ENCODE peak calls at places on chromosome 12, in eight cellular contexts. One of them, this sample, is unnamed.

GRCh38 chr12:104109446-104110271 is 28.4 kb downstream of the NFYB start:
- DNase-seq in stomach: no peak
- DNase-seq in HFF-Myc: no peak
- DNase-seq in CD8-positive, alpha-beta T cell: no peak
- DNase-seq in NCI-H774: no peak
- DNase-seq in nephron progenitor cell: no peak
- DNase-seq in mucosa of descending colon: no peak
- DNase-seq in foreskin fibroblast: no peak
- DNase-seq in this sample: no peak

GRCh38 chr12:182381-182883 is 31.5 kb downstream of the SLC6A12 start:
- DNase-seq in mucosa of descending colon: no peak
- DNase-seq in NCI-H774: no peak
- DNase-seq in foreskin fibroblast: peak
- DNase-seq in stomach: no peak
- DNase-seq in CD8-positive, alpha-beta T cell: no peak
- DNase-seq in nephron progenitor cell: no peak
- DNase-seq in HFF-Myc: peak
- DNase-seq in this sample: no peak

GRCh38 chr12:125614058-125614457 is 548.8 kb downstream of the AACS start:
- DNase-seq in stomach: no peak
- DNase-seq in CD8-positive, alpha-beta T cell: no peak
- DNase-seq in nephron progenitor cell: no peak
- DNase-seq in HFF-Myc: no peak
- DNase-seq in mucosa of descending colon: no peak
- DNase-seq in NCI-H774: no peak
- DNase-seq in foreskin fibroblast: no peak
- DNase-seq in this sample: no peak

GRCh38 chr12:27975222-27976136 is 2.9 kb upstream of the PTHLH start:
- DNase-seq in CD8-positive, alpha-beta T cell: no peak
- DNase-seq in NCI-H774: no peak
- DNase-seq in HFF-Myc: no peak
- DNase-seq in nephron progenitor cell: peak
- DNase-seq in stomach: no peak
- DNase-seq in foreskin fibroblast: peak
- DNase-seq in mucosa of descending colon: peak
- DNase-seq in this sample: no peak

GRCh38 chr12:132535046-132535445 is 45.1 kb downstream of the FBRSL1 start:
- DNase-seq in CD8-positive, alpha-beta T cell: no peak
- DNase-seq in nephron progenitor cell: no peak
- DNase-seq in HFF-Myc: no peak
- DNase-seq in stomach: no peak
- DNase-seq in mucosa of descending colon: no peak
- DNase-seq in NCI-H774: no peak
- DNase-seq in foreskin fibroblast: no peak
- DNase-seq in this sample: no peak

GRCh38 chr12:119744900-119745606 is 77.1 kb downstream of the PRKAB1 start:
- DNase-seq in stomach: no peak
- DNase-seq in NCI-H774: no peak
- DNase-seq in HFF-Myc: no peak
- DNase-seq in mucosa of descending colon: no peak
- DNase-seq in CD8-positive, alpha-beta T cell: no peak
- DNase-seq in nephron progenitor cell: no peak
- DNase-seq in foreskin fibroblast: no peak
- DNase-seq in this sample: no peak

GRCh38 chr12:2495452-2496112 is 299.2 kb upstream of the FKBP4 start:
- DNase-seq in HFF-Myc: no peak
- DNase-seq in nephron progenitor cell: no peak
- DNase-seq in foreskin fibroblast: no peak
- DNase-seq in NCI-H774: no peak
- DNase-seq in stomach: no peak
- DNase-seq in CD8-positive, alpha-beta T cell: no peak
- DNase-seq in mucosa of descending colon: no peak
- DNase-seq in this sample: no peak

GRCh38 chr12:12467701-12468218 is 94.9 kb downstream of the DUSP16 start:
- DNase-seq in foreskin fibroblast: no peak
- DNase-seq in NCI-H774: no peak
- DNase-seq in CD8-positive, alpha-beta T cell: no peak
- DNase-seq in stomach: no peak
- DNase-seq in mucosa of descending colon: peak
- DNase-seq in HFF-Myc: no peak
- DNase-seq in nephron progenitor cell: no peak
- DNase-seq in this sample: no peak

GRCh38 chr12:108091351-108091750 is 37.7 kb upstream of the WSCD2 start:
- DNase-seq in mucosa of descending colon: no peak
- DNase-seq in NCI-H774: no peak
- DNase-seq in foreskin fibroblast: no peak
- DNase-seq in nephron progenitor cell: no peak
- DNase-seq in HFF-Myc: no peak
- DNase-seq in CD8-positive, alpha-beta T cell: no peak
- DNase-seq in stomach: no peak
- DNase-seq in this sample: no peak

GRCh38 chr12:43858096-43858495 is 22.2 kb downstream of the TMEM117 start:
- DNase-seq in stomach: no peak
- DNase-seq in foreskin fibroblast: no peak
- DNase-seq in HFF-Myc: no peak
- DNase-seq in CD8-positive, alpha-beta T cell: no peak
- DNase-seq in NCI-H774: no peak
- DNase-seq in nephron progenitor cell: no peak
- DNase-seq in mucosa of descending colon: no peak
- DNase-seq in this sample: no peak

GRCh38 chr12:66197413-66198055 is 8.5 kb downstream of the IRAK3 start:
- DNase-seq in mucosa of descending colon: no peak
- DNase-seq in foreskin fibroblast: peak
- DNase-seq in HFF-Myc: no peak
- DNase-seq in nephron progenitor cell: no peak
- DNase-seq in stomach: no peak
- DNase-seq in NCI-H774: no peak
- DNase-seq in CD8-positive, alpha-beta T cell: no peak
- DNase-seq in this sample: no peak

GRCh38 chr12:90741611-90742010 is 213.4 kb downstream of the CCER1 start:
- DNase-seq in HFF-Myc: no peak
- DNase-seq in nephron progenitor cell: no peak
- DNase-seq in foreskin fibroblast: peak
- DNase-seq in CD8-positive, alpha-beta T cell: no peak
- DNase-seq in NCI-H774: no peak
- DNase-seq in stomach: no peak
- DNase-seq in mucosa of descending colon: no peak
- DNase-seq in this sample: no peak

GRCh38 chr12:116432321-116432750 is 126.8 kb upstream of the MAP1LC3B2 start:
- DNase-seq in mucosa of descending colon: no peak
- DNase-seq in NCI-H774: no peak
- DNase-seq in stomach: no peak
- DNase-seq in nephron progenitor cell: no peak
- DNase-seq in foreskin fibroblast: peak
- DNase-seq in HFF-Myc: peak
- DNase-seq in CD8-positive, alpha-beta T cell: no peak
- DNase-seq in this sample: no peak

GRCh38 chr12:117629454-117629853 is 268.0 kb upstream of the NOS1 start:
- DNase-seq in HFF-Myc: no peak
- DNase-seq in foreskin fibroblast: no peak
- DNase-seq in stomach: no peak
- DNase-seq in NCI-H774: no peak
- DNase-seq in nephron progenitor cell: no peak
- DNase-seq in CD8-positive, alpha-beta T cell: no peak
- DNase-seq in mucosa of descending colon: no peak
- DNase-seq in this sample: no peak

GRCh38 chr12:47438175-47438574 is 267.7 kb downstream of the RPAP3 start:
- DNase-seq in NCI-H774: no peak
- DNase-seq in mucosa of descending colon: no peak
- DNase-seq in foreskin fibroblast: no peak
- DNase-seq in CD8-positive, alpha-beta T cell: no peak
- DNase-seq in nephron progenitor cell: no peak
- DNase-seq in stomach: no peak
- DNase-seq in HFF-Myc: no peak
- DNase-seq in this sample: no peak

GRCh38 chr12:129696952-129697351 is 206.9 kb downstream of the TMEM132D start:
- DNase-seq in NCI-H774: peak
- DNase-seq in CD8-positive, alpha-beta T cell: no peak
- DNase-seq in HFF-Myc: no peak
- DNase-seq in stomach: no peak
- DNase-seq in nephron progenitor cell: no peak
- DNase-seq in mucosa of descending colon: no peak
- DNase-seq in foreskin fibroblast: no peak
- DNase-seq in this sample: no peak

GRCh38 chr12:96044017-96044985 is 8.9 kb upstream of the LTA4H start:
- DNase-seq in foreskin fibroblast: peak
- DNase-seq in HFF-Myc: no peak
- DNase-seq in nephron progenitor cell: no peak
- DNase-seq in NCI-H774: no peak
- DNase-seq in stomach: no peak
- DNase-seq in mucosa of descending colon: no peak
- DNase-seq in CD8-positive, alpha-beta T cell: no peak
- DNase-seq in this sample: no peak

GRCh38 chr12:1474567-1475153 is 119.7 kb downstream of the FBXL14 start:
- DNase-seq in stomach: no peak
- DNase-seq in foreskin fibroblast: peak
- DNase-seq in CD8-positive, alpha-beta T cell: no peak
- DNase-seq in NCI-H774: no peak
- DNase-seq in mucosa of descending colon: no peak
- DNase-seq in nephron progenitor cell: no peak
- DNase-seq in HFF-Myc: peak
- DNase-seq in this sample: peak

GRCh38 chr12:57254506-57255280 is 3.7 kb upstream of the STAC3 start:
- DNase-seq in mucosa of descending colon: no peak
- DNase-seq in HFF-Myc: no peak
- DNase-seq in CD8-positive, alpha-beta T cell: no peak
- DNase-seq in nephron progenitor cell: no peak
- DNase-seq in stomach: no peak
- DNase-seq in NCI-H774: no peak
- DNase-seq in foreskin fibroblast: no peak
- DNase-seq in this sample: no peak

GRCh38 chr12:14410177-14410576 is 44.7 kb downstream of the ATF7IP start:
- DNase-seq in nephron progenitor cell: no peak
- DNase-seq in HFF-Myc: no peak
- DNase-seq in stomach: no peak
- DNase-seq in NCI-H774: no peak
- DNase-seq in mucosa of descending colon: no peak
- DNase-seq in CD8-positive, alpha-beta T cell: no peak
- DNase-seq in foreskin fibroblast: no peak
- DNase-seq in this sample: no peak

GRCh38 chr12:120579179-120579578 is 2.0 kb downstream of the POP5 start:
- DNase-seq in mucosa of descending colon: no peak
- DNase-seq in NCI-H774: no peak
- DNase-seq in CD8-positive, alpha-beta T cell: no peak
- DNase-seq in nephron progenitor cell: no peak
- DNase-seq in stomach: no peak
- DNase-seq in foreskin fibroblast: no peak
- DNase-seq in HFF-Myc: no peak
- DNase-seq in this sample: no peak

GRCh38 chr12:98418357-98419075 is 96.9 kb upstream of the TMPO start:
- DNase-seq in nephron progenitor cell: peak
- DNase-seq in HFF-Myc: peak
- DNase-seq in foreskin fibroblast: peak
- DNase-seq in CD8-positive, alpha-beta T cell: no peak
- DNase-seq in stomach: peak
- DNase-seq in mucosa of descending colon: peak
- DNase-seq in NCI-H774: no peak
- DNase-seq in this sample: peak

GRCh38 chr12:26651566-26652188 is 181.3 kb downstream of the ITPR2 start:
- DNase-seq in CD8-positive, alpha-beta T cell: no peak
- DNase-seq in mucosa of descending colon: no peak
- DNase-seq in nephron progenitor cell: peak
- DNase-seq in stomach: peak
- DNase-seq in NCI-H774: peak
- DNase-seq in foreskin fibroblast: peak
- DNase-seq in HFF-Myc: peak
- DNase-seq in this sample: no peak

GRCh38 chr12:12121022-12121421 is 50.3 kb downstream of the BCL2L14 start:
- DNase-seq in stomach: no peak
- DNase-seq in HFF-Myc: no peak
- DNase-seq in NCI-H774: no peak
- DNase-seq in mucosa of descending colon: no peak
- DNase-seq in nephron progenitor cell: no peak
- DNase-seq in foreskin fibroblast: no peak
- DNase-seq in CD8-positive, alpha-beta T cell: no peak
- DNase-seq in this sample: no peak

GRCh38 chr12:112971248-112971647 is 7.1 kb upstream of the OAS2 start:
- DNase-seq in NCI-H774: no peak
- DNase-seq in CD8-positive, alpha-beta T cell: no peak
- DNase-seq in mucosa of descending colon: no peak
- DNase-seq in nephron progenitor cell: no peak
- DNase-seq in HFF-Myc: peak
- DNase-seq in foreskin fibroblast: peak
- DNase-seq in stomach: no peak
- DNase-seq in this sample: no peak

GRCh38 chr12:109600995-109601394 is 27.4 kb downstream of the MVK start:
- DNase-seq in NCI-H774: no peak
- DNase-seq in HFF-Myc: no peak
- DNase-seq in mucosa of descending colon: no peak
- DNase-seq in stomach: no peak
- DNase-seq in nephron progenitor cell: no peak
- DNase-seq in CD8-positive, alpha-beta T cell: no peak
- DNase-seq in foreskin fibroblast: no peak
- DNase-seq in this sample: no peak

GRCh38 chr12:128823216-128823915 is 392 bp downstream of the SLC15A4 start:
- DNase-seq in foreskin fibroblast: no peak
- DNase-seq in NCI-H774: peak
- DNase-seq in CD8-positive, alpha-beta T cell: no peak
- DNase-seq in stomach: no peak
- DNase-seq in HFF-Myc: no peak
- DNase-seq in mucosa of descending colon: peak
- DNase-seq in nephron progenitor cell: peak
- DNase-seq in this sample: no peak

GRCh38 chr12:103547929-103548328 is 39.1 kb upstream of the STAB2 start:
- DNase-seq in nephron progenitor cell: no peak
- DNase-seq in CD8-positive, alpha-beta T cell: no peak
- DNase-seq in stomach: no peak
- DNase-seq in NCI-H774: peak
- DNase-seq in foreskin fibroblast: no peak
- DNase-seq in HFF-Myc: no peak
- DNase-seq in mucosa of descending colon: no peak
- DNase-seq in this sample: no peak

GRCh38 chr12:110689601-110690430 is 901 bp upstream of the HVCN1 start:
- DNase-seq in NCI-H774: no peak
- DNase-seq in CD8-positive, alpha-beta T cell: no peak
- DNase-seq in stomach: peak
- DNase-seq in nephron progenitor cell: no peak
- DNase-seq in HFF-Myc: no peak
- DNase-seq in foreskin fibroblast: peak
- DNase-seq in mucosa of descending colon: peak
- DNase-seq in this sample: no peak

GRCh38 chr12:79662046-79662811 is 28.5 kb downstream of the PAWR start:
- DNase-seq in stomach: no peak
- DNase-seq in HFF-Myc: no peak
- DNase-seq in mucosa of descending colon: no peak
- DNase-seq in nephron progenitor cell: no peak
- DNase-seq in CD8-positive, alpha-beta T cell: no peak
- DNase-seq in NCI-H774: no peak
- DNase-seq in foreskin fibroblast: no peak
- DNase-seq in this sample: no peak

GRCh38 chr12:116295327-116296263 is 18.1 kb upstream of the MED13L start:
- DNase-seq in stomach: no peak
- DNase-seq in foreskin fibroblast: peak
- DNase-seq in NCI-H774: no peak
- DNase-seq in mucosa of descending colon: no peak
- DNase-seq in nephron progenitor cell: no peak
- DNase-seq in CD8-positive, alpha-beta T cell: no peak
- DNase-seq in HFF-Myc: no peak
- DNase-seq in this sample: peak

GRCh38 chr12:1474059-1474537 is 120.3 kb downstream of the FBXL14 start:
- DNase-seq in nephron progenitor cell: no peak
- DNase-seq in stomach: no peak
- DNase-seq in mucosa of descending colon: no peak
- DNase-seq in CD8-positive, alpha-beta T cell: no peak
- DNase-seq in NCI-H774: no peak
- DNase-seq in HFF-Myc: peak
- DNase-seq in foreskin fibroblast: peak
- DNase-seq in this sample: peak

GRCh38 chr12:120007272-120007671 is 18.2 kb downstream of the BICDL1 start:
- DNase-seq in mucosa of descending colon: no peak
- DNase-seq in foreskin fibroblast: no peak
- DNase-seq in NCI-H774: no peak
- DNase-seq in HFF-Myc: no peak
- DNase-seq in stomach: no peak
- DNase-seq in CD8-positive, alpha-beta T cell: peak
- DNase-seq in nephron progenitor cell: no peak
- DNase-seq in this sample: no peak

GRCh38 chr12:128918910-128919309 is 65.6 kb downstream of the GLT1D1 start:
- DNase-seq in CD8-positive, alpha-beta T cell: no peak
- DNase-seq in NCI-H774: no peak
- DNase-seq in nephron progenitor cell: no peak
- DNase-seq in mucosa of descending colon: no peak
- DNase-seq in foreskin fibroblast: no peak
- DNase-seq in stomach: no peak
- DNase-seq in HFF-Myc: no peak
- DNase-seq in this sample: no peak

This sample was measured in BJ.